ENCODE peak calls at places on chromosomes 16 and 17, in ten cellular contexts. F, E, R, D, L, I, K, V, N and B are unnamed samples.

GRCh38 chr16:23945243-23945642 is 109.5 kb downstream of the PRKCB start:
- DNase-seq in D (no peak), F (no peak), I (no peak), L (no peak), E (no peak), N (no peak), K (no peak), V (no peak), R (no peak), B (no peak)

GRCh38 chr17:57485916-57486315 is 229.6 kb downstream of the MSI2 start:
- DNase-seq in L (no peak), I (no peak), K (no peak), F (no peak), E (no peak), D (no peak), N (no peak), V (no peak), R (no peak), B (no peak)

GRCh38 chr17:13160281-13160680 is 142.5 kb upstream of the ELAC2 start:
- DNase-seq in D (no peak), K (no peak), E (no peak), I (no peak), F (no peak), L (no peak), V (no peak), R (no peak), N (no peak), B (no peak)

GRCh38 chr16:85045641-85046471 is 18.3 kb downstream of the KIAA0513 start:
- DNase-seq in N (no peak), L (no peak), F (no peak), K (no peak), I (no peak), E (no peak), D (no peak), V (no peak), R (no peak), B (no peak)

GRCh38 chr17:77735051-77735340 is 223.5 kb upstream of the TNRC6C start:
- DNase-seq in L (no peak), D (no peak), V (no peak), E (peak; percentile 59), N (no peak), F (no peak), R (no peak), K (no peak), I (no peak), B (no peak)

GRCh38 chr17:40058151-40058784 is 4.1 kb upstream of the MED24 start:
- DNase-seq in E (no peak), F (no peak), L (no peak), V (peak; percentile 56), D (no peak), R (no peak), N (no peak), I (no peak), K (no peak), B (no peak)

GRCh38 chr17:14755002-14755401 is 454.1 kb downstream of the HS3ST3B1 start:
- DNase-seq in L (no peak), D (no peak), K (no peak), N (no peak), F (no peak), R (no peak), E (no peak), V (no peak), I (no peak), B (no peak)

GRCh38 chr17:40600486-40601046 is 35.3 kb upstream of the CCR7 start:
- DNase-seq in K (no peak), R (no peak), I (no peak), F (no peak), N (no peak), V (no peak), L (no peak), E (no peak), D (no peak), B (no peak)

GRCh38 chr17:65527857-65528591 is 33.4 kb downstream of the AXIN2 start:
- DNase-seq in V (no peak), D (no peak), F (no peak), L (no peak), K (no peak), I (no peak), R (no peak), E (no peak), N (no peak), B (no peak)

GRCh38 chr17:51764387-51764971 is 394.0 kb downstream of the CA10 start:
- DNase-seq in R (peak; percentile 50), D (peak; percentile 56), E (no peak), K (peak; percentile 67), I (peak; percentile 65), F (peak; percentile 41), V (peak; percentile 36), N (peak; percentile 13), L (peak; percentile 22), B (no peak)

GRCh38 chr17:58541249-58541648 is 26.8 kb upstream of the MTMR4 start:
- DNase-seq in V (no peak), L (no peak), I (no peak), N (no peak), F (no peak), D (no peak), E (no peak), K (no peak), R (no peak), B (no peak)

DNA sequence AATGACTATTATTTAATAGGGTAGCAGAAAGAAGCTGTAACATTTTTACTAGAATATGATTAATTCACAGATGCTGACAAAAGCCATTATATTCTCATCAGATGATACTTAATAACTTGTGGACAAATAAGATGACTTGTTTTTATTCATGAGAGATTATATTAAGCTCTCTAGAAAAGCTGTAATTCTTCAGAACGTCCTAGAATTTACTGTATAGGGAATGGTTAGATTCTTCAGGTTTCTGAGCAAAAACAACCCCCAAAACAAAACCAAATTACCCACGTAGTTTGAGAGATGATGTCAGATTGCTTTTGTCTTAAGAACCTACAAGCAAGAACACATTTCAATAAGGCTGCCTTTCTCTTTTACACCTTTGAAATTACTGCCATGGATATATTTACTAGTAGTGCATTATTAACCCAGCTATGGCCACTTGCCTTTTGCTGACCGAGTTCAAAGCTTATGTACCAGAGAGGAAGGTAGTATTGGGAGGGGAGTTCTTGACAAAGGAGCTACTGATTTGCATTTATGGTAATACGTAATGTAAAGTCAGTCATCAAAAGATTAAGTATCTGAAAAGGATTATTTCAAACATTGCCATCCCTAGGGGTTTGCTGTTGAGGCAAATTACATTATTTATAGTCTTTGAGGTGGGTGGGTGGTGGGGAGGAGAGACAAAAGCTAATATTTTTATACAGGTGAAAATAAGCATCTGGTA is 51.7 kb downstream of the NLK start:
- DNase-seq in E (no peak), D (no peak), R (no peak), L (no peak), I (no peak), N (no peak), F (no peak), K (no peak), V (no peak), B (no peak)
- TF ChIP-seq POLR2A in E (no peak), D (no peak), R (no peak), L (no peak), I (no peak), N (no peak), F (no peak), K (no peak), V (no peak), B (no peak)

DNA sequence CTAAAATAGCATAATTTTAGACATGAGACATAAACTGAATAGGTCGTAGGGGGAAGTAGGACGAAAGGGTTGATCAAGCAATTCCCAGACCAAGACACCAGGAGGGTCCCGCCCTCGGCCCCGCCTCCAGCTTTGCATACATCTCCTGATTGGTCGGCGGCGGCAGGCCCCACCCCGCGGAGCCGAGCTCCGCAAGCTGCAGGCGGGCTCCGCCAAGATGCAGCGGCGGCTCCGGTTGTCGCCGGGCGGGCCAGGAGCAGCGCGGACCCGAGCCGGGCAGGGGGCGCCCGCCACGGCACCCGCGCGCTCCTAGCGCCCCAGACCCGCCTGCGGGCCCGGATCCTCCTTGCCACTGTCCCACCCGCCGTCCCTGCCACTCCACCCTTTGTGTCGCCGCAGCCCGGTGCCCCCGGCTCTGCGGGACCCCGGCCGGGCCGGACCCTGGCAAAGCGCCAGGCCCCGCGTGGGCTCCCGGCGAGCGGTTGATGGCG is at the start of gene CDR2L:
- DNase-seq in I (peak; percentile 99), R (peak; percentile 97), V (peak; percentile 95), E (peak; percentile 97), K (peak; percentile 99), N (peak; percentile 97), F (peak; percentile 98), L (peak; percentile 97), D (peak; percentile 97), B (peak; percentile 78)
- TF ChIP-seq POLR2A in I (peak; percentile 95), R (peak; percentile 95), V (peak; percentile 52), E (peak; percentile 45), K (peak; percentile 54), N (peak; percentile 98), F (no peak), L (peak; percentile 96), D (peak; percentile 31), B (peak; percentile 96)

GRCh38 chr17:35129973-35130351 is 8.5 kb downstream of the FNDC8 start:
- DNase-seq in F (no peak), L (no peak), R (no peak), V (no peak), K (no peak), E (no peak), N (no peak), D (no peak), I (no peak), B (no peak)

GRCh38 chr17:35129154-35129972 is 7.9 kb downstream of the FNDC8 start:
- DNase-seq in E (no peak), I (no peak), F (no peak), R (no peak), N (no peak), D (no peak), K (no peak), L (no peak), V (no peak), B (no peak)

GRCh38 chr17:35132099-35132498 is 10.0 kb downstream of the NLE1 start:
- DNase-seq in F (no peak), I (no peak), R (no peak), D (no peak), L (no peak), V (no peak), K (no peak), N (no peak), E (no peak), B (no peak)

GRCh38 chr17:35127751-35128514 is 6.5 kb downstream of the FNDC8 start:
- DNase-seq in E (no peak), R (no peak), D (no peak), I (no peak), N (peak; percentile 22), F (no peak), K (no peak), L (peak; percentile 47), V (no peak), B (no peak)

DNA sequence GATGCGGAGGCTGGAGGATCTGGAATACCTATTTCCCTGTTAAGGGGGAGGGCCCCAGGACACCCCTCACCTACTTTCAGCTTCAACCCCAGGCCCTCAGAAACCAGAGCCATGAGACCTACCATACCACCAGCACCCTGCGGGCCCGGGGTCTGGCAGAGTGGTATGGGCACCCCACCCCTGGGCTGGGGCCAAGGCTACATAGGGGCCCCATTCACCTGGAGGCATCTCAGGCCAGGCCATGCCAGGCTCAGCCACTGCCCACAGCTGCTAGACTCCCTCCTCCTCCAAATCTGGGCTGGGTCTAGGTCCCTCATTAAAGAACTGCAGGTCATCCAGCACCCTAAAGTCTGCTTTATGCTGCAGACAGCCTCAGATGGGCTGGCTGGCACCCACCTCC is 9.0 kb downstream of the FNDC8 start:
- DNase-seq in R (no peak), N (no peak), I (no peak), V (no peak), D (no peak), E (no peak), F (no peak), K (no peak), L (no peak), B (no peak)
- TF ChIP-seq POLR2A in R (no peak), N (no peak), I (no peak), V (peak; percentile 42), D (no peak), E (no peak), F (no peak), K (no peak), L (no peak), B (no peak)

GRCh38 chr16:49443576-49443975 is 70.0 kb downstream of the C16orf78 start:
- DNase-seq in F (no peak), I (no peak), R (no peak), N (no peak), K (no peak), L (no peak), V (no peak), D (no peak), E (no peak), B (no peak)
- TF ChIP-seq POLR2A in F (no peak), I (no peak), R (no peak), N (no peak), K (no peak), L (no peak), V (no peak), D (no peak), E (no peak), B (no peak)